ENCODE peak calls at places on chromosomes 16 and 17, in ten cellular contexts. R is heart left ventricle; F is CD8-positive, alpha-beta T cell; E is foreskin fibroblast; G is IMR-90; D is HS-5; H is germinal center; O is activated naive CD4-positive, alpha-beta T cell treated with anti-CD3 and anti-CD28 coated beads, Interleukin-2, amount 50 U/mL, for 72 hours; W is body of pancreas; K is DMS53. A is an unnamed sample.

GRCh38 chr16:82063456-82064082 is 28.5 kb downstream of the HSD17B2 start:
- DNase-seq in H (no peak), W (no peak), O (no peak), K (no peak), G (no peak), F (no peak), R (no peak), D (no peak), E (peak; percentile 35), A (no peak)

GRCh38 chr17:43940630-43941029 is 1.6 kb downstream of the PPY start:
- DNase-seq in G (peak; percentile 35), K (peak; percentile 65), W (no peak), O (peak; percentile 42), H (no peak), D (no peak), F (no peak), E (no peak), R (no peak), A (no peak)

GRCh38 chr16:49838639-49839461 is 17.1 kb downstream of the ZNF423 start:
- DNase-seq in K (no peak), H (no peak), W (no peak), O (no peak), E (no peak), G (no peak), D (no peak), F (no peak), R (no peak), A (no peak)

GRCh38 chr16:67967956-67968439 is 439 bp downstream of the SLC12A4 start:
- DNase-seq in O (peak; percentile 42), W (peak; percentile 42), D (no peak), G (peak; percentile 25), F (no peak), E (peak; percentile 30), H (peak; percentile 59), R (peak; percentile 63), K (peak; percentile 53), A (peak; percentile 7)

GRCh38 chr17:251531-251930 is 70.1 kb upstream of the DOC2B start:
- DNase-seq in O (no peak), R (no peak), E (no peak), K (no peak), H (no peak), G (no peak), F (no peak), D (no peak), W (no peak), A (no peak)

GRCh38 chr16:22318690-22319358 is 21.6 kb downstream of the POLR3E start:
- DNase-seq in H (peak; percentile 51), F (peak; percentile 64), K (peak; percentile 47), G (peak; percentile 22), W (no peak), E (peak; percentile 7), D (no peak), R (no peak), O (peak; percentile 80), A (peak; percentile 55)

GRCh38 chr16:19502395-19503131 is 19.3 kb downstream of the GDE1 start:
- DNase-seq in G (peak; percentile 73), D (no peak), F (peak; percentile 55), H (peak; percentile 65), R (peak; percentile 57), W (peak; percentile 75), E (peak; percentile 58), K (peak; percentile 86), O (peak; percentile 67), A (peak; percentile 44)

GRCh38 chr16:66403531-66404145 is 23.5 kb upstream of the BEAN1 start:
- DNase-seq in R (no peak), E (no peak), K (no peak), O (no peak), F (no peak), G (no peak), D (no peak), H (no peak), W (no peak), A (no peak)

GRCh38 chr16:82694239-82694874 is 67.6 kb downstream of the CDH13 start:
- DNase-seq in R (no peak), D (peak; percentile 39), O (no peak), E (peak; percentile 34), W (no peak), G (peak; percentile 85), F (no peak), K (no peak), H (no peak), A (no peak)

GRCh38 chr16:69486272-69486671 is 61.9 kb downstream of the CYB5B start:
- DNase-seq in W (no peak), O (no peak), F (no peak), G (no peak), R (no peak), H (no peak), K (no peak), D (no peak), E (no peak), A (no peak)

GRCh38 chr17:16953347-16953746 is 18.6 kb downstream of the TNFRSF13B start:
- DNase-seq in F (no peak), W (no peak), K (no peak), D (no peak), O (no peak), R (no peak), E (no peak), G (no peak), H (no peak), A (no peak)

GRCh38 chr17:40951011-40951622 is 13.7 kb upstream of the KRT23 start:
- DNase-seq in E (no peak), K (no peak), O (no peak), H (no peak), R (no peak), D (no peak), F (no peak), G (no peak), W (no peak), A (no peak)

GRCh38 chr16:72443809-72444208 is 271.9 kb upstream of the PMFBP1 start:
- DNase-seq in E (peak; percentile 18), K (no peak), W (no peak), F (no peak), D (no peak), G (peak; percentile 18), R (no peak), H (no peak), O (no peak), A (no peak)

GRCh38 chr16:5015351-5015750 is 18.4 kb downstream of the NAGPA start:
- DNase-seq in G (no peak), H (no peak), O (no peak), W (no peak), R (no peak), F (no peak), D (no peak), E (no peak), K (no peak), A (no peak)

GRCh38 chr17:7260601-7261376 is 1.5 kb downstream of the CLDN7 start:
- DNase-seq in R (no peak), D (no peak), K (peak; percentile 96), F (no peak), E (no peak), W (peak; percentile 86), G (no peak), O (peak; percentile 32), H (no peak), A (no peak)

GRCh38 chr17:39576187-39576586 is 31.5 kb downstream of the NEUROD2 start:
- DNase-seq in K (no peak), R (no peak), G (no peak), O (no peak), E (peak; percentile 14), W (no peak), F (no peak), H (peak; percentile 53), D (no peak), A (no peak)

GRCh38 chr17:78839762-78840529 is 668 bp downstream of the USP36 start:
- DNase-seq in H (peak; percentile 50), O (peak; percentile 51), K (peak; percentile 80), W (peak; percentile 43), D (no peak), F (peak; percentile 52), R (peak; percentile 51), E (no peak), G (peak; percentile 76), A (no peak)